ENCODE peak calls at places on chromosomes 2 and 18, in eight cellular contexts. C is kidney, B is cardiac muscle cell, O is PC-9, A is thoracic aorta, J is mammary epithelial cell, E is right cardiac atrium, M is tibial artery. Q is an unnamed sample.

GRCh38 chr2:239954166-239955085 is 70.7 kb downstream of the NDUFA10 start:
- DNase-seq in C (peak), B (no peak), O (no peak), A (no peak), J (no peak), E (no peak), M (no peak), Q (no peak)

GRCh38 chr2:72106978-72107377 is 40.7 kb downstream of the CYP26B1 start:
- DNase-seq in C (no peak), B (no peak), O (no peak), A (no peak), J (no peak), E (no peak), M (peak), Q (no peak)

GRCh38 chr2:240468300-240469238 is 33.1 kb downstream of the GPC1 start:
- DNase-seq in C (peak), B (no peak), O (peak), A (peak), J (no peak), E (peak), M (peak), Q (peak)

GRCh38 chr2:240245706-240246105 is 105.2 kb upstream of the OTOS start:
- DNase-seq in C (peak), B (no peak), O (no peak), A (no peak), J (no peak), E (peak), M (peak), Q (peak)

GRCh38 chr2:228556707-228557106 is 375.2 kb upstream of the SPHKAP start:
- DNase-seq in C (no peak), B (no peak), O (no peak), A (no peak), J (peak), E (no peak), M (no peak), Q (no peak)

GRCh38 chr2:77800410-77800809 is 278.2 kb upstream of the LRRTM4 start:
- DNase-seq in C (no peak), B (no peak), O (no peak), A (no peak), J (no peak), E (no peak), M (no peak), Q (no peak)

GRCh38 chr2:105766300-105766866 is 21.7 kb downstream of the NCK2 start:
- DNase-seq in C (no peak), B (no peak), O (no peak), A (no peak), J (no peak), E (no peak), M (no peak), Q (no peak)

GRCh38 chr2:29309090-29310054 is 194.2 kb downstream of the CLIP4 start:
- DNase-seq in C (no peak), B (peak), O (peak), A (no peak), J (peak), E (no peak), M (no peak), Q (no peak)

GRCh38 chr2:85605406-85606115 is 3.1 kb upstream of the TMEM150A start:
- DNase-seq in C (no peak), B (no peak), O (no peak), A (no peak), J (no peak), E (no peak), M (no peak), Q (no peak)

GRCh38 chr2:143399679-143400078 is 270.5 kb downstream of the ARHGAP15 start:
- DNase-seq in C (no peak), B (no peak), O (no peak), A (no peak), J (peak), E (no peak), M (no peak), Q (no peak)

GRCh38 chr2:206368933-206369569 is 74.3 kb upstream of the ADAM23 start:
- DNase-seq in C (no peak), B (peak), O (no peak), A (no peak), J (no peak), E (no peak), M (no peak), Q (no peak)

GRCh38 chr2:208880171-208880570 is 473.6 kb downstream of the PTH2R start:
- DNase-seq in C (no peak), B (no peak), O (no peak), A (no peak), J (no peak), E (no peak), M (no peak), Q (no peak)

GRCh38 chr18:8754995-8755955 is 49.9 kb downstream of the MTCL1 start:
- DNase-seq in C (no peak), B (no peak), O (no peak), A (no peak), J (peak), E (no peak), M (no peak), Q (peak)

GRCh38 chr2:215423928-215424540 is 11.8 kb downstream of the FN1 start:
- DNase-seq in C (no peak), B (no peak), O (no peak), A (no peak), J (no peak), E (no peak), M (no peak), Q (no peak)

GRCh38 chr2:1846046-1847015 is 102.0 kb upstream of the PXDN start:
- DNase-seq in C (peak), B (no peak), O (no peak), A (no peak), J (no peak), E (no peak), M (peak), Q (no peak)

GRCh38 chr2:109690457-109690821 is 76.3 kb downstream of the SOWAHC start:
- DNase-seq in C (no peak), B (no peak), O (no peak), A (no peak), J (no peak), E (no peak), M (no peak), Q (no peak)

GRCh38 chr2:181790716-181791649 is 100.5 kb upstream of the ITPRID2 start:
- DNase-seq in C (no peak), B (no peak), O (peak), A (no peak), J (peak), E (no peak), M (no peak), Q (no peak)

GRCh38 chr2:168686485-168687191 is 115.8 kb upstream of the NOSTRIN start:
- DNase-seq in C (no peak), B (no peak), O (no peak), A (no peak), J (no peak), E (no peak), M (no peak), Q (no peak)

GRCh38 chr2:212135739-212136138 is 402.9 kb downstream of the ERBB4 start:
- DNase-seq in C (no peak), B (no peak), O (no peak), A (no peak), J (no peak), E (no peak), M (no peak), Q (no peak)

GRCh38 chr2:146624429-146624828 is 1220.4 kb upstream of the ACVR2A start:
- DNase-seq in C (no peak), B (no peak), O (no peak), A (no peak), J (no peak), E (no peak), M (no peak), Q (no peak)

GRCh38 chr2:215554689-215555088 is 118.8 kb upstream of the FN1 start:
- DNase-seq in C (no peak), B (no peak), O (no peak), A (no peak), J (peak), E (no peak), M (no peak), Q (no peak)

GRCh38 chr2:148524519-148524919 is 120.0 kb upstream of the EPC2 start:
- DNase-seq in C (no peak), B (no peak), O (no peak), A (no peak), J (no peak), E (no peak), M (no peak), Q (no peak)

GRCh38 chr18:64165906-64166305 is 17.0 kb upstream of the LINC00305 start:
- DNase-seq in C (no peak), B (peak), O (no peak), A (no peak), J (no peak), E (no peak), M (no peak), Q (no peak)

GRCh38 chr2:98912221-98912851 is 23.7 kb downstream of the CRACDL start:
- DNase-seq in C (peak), B (no peak), O (peak), A (no peak), J (peak), E (peak), M (peak), Q (no peak)

GRCh38 chr2:190477563-190478454 is 56.7 kb downstream of the NEMP2 start:
- DNase-seq in C (no peak), B (no peak), O (no peak), A (no peak), J (no peak), E (no peak), M (no peak), Q (no peak)

GRCh38 chr2:173658946-173659371 is 304.3 kb downstream of the CDCA7 start:
- DNase-seq in C (no peak), B (no peak), O (no peak), A (no peak), J (no peak), E (no peak), M (no peak), Q (no peak)

GRCh38 chr2:24920813-24921441 is 890 bp upstream of the ADCY3 start:
- DNase-seq in C (no peak), B (no peak), O (no peak), A (no peak), J (no peak), E (no peak), M (peak), Q (no peak)

GRCh38 chr2:231928481-231928880 is 2.3 kb upstream of the NPPC start:
- DNase-seq in C (peak), B (peak), O (no peak), A (no peak), J (no peak), E (no peak), M (peak), Q (no peak)

GRCh38 chr18:13810950-13811485 is 12.9 kb upstream of the MC5R start:
- DNase-seq in C (no peak), B (no peak), O (no peak), A (no peak), J (no peak), E (no peak), M (no peak), Q (no peak)

GRCh38 chr18:43571078-43571689 is 293.9 kb upstream of the SYT4 start:
- DNase-seq in C (no peak), B (peak), O (no peak), A (no peak), J (peak), E (no peak), M (no peak), Q (no peak)

DNA sequence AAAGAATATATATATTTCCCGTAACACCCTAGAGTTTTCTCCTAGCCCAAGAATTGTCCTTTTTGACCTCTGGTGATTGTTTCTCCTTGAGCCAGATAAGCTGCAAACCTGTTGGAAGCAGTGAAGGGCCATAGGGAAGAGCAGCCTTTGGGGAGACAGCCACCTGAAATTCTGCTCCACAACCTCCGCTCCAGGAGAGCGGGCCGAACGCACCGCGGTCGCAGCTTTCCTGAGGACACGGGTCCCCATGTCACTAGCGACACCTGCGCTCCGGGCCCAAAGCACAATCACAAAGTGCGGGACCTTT is 620 bp upstream of the DSG2 start:
- DNase-seq in C (no peak), B (no peak), O (no peak), A (no peak), J (peak), E (no peak), M (no peak), Q (peak)
- H3K4me3 ChIP-seq in C (peak), B (peak), O (no peak), A (peak), J (peak), E (peak), M (no peak), Q (peak)

GRCh38 chr2:160387558-160388262 is 105.9 kb downstream of the RBMS1 start:
- DNase-seq in C (peak), B (peak), O (no peak), A (peak), J (peak), E (peak), M (peak), Q (peak)
- H3K27ac ChIP-seq in C (peak), B (peak), O (no peak), A (peak), J (peak), E (peak), M (peak), Q (peak)

GRCh38 chr18:3595282-3596273 is 145.6 kb downstream of the TGIF1 start:
- DNase-seq in C (no peak), B (no peak), O (peak), A (peak), J (peak), E (no peak), M (no peak), Q (no peak)

GRCh38 chr18:3592864-3593263 is 142.9 kb downstream of the TGIF1 start:
- DNase-seq in C (no peak), B (no peak), O (no peak), A (no peak), J (no peak), E (no peak), M (no peak), Q (no peak)

GRCh38 chr18:3593904-3594759 is 144.2 kb downstream of the TGIF1 start:
- DNase-seq in C (peak), B (peak), O (peak), A (peak), J (peak), E (peak), M (peak), Q (no peak)

GRCh38 chr18:3594760-3595241 is 144.8 kb downstream of the TGIF1 start:
- DNase-seq in C (no peak), B (no peak), O (no peak), A (no peak), J (peak), E (peak), M (no peak), Q (no peak)

GRCh38 chr18:3593381-3593903 is 143.5 kb downstream of the TGIF1 start:
- DNase-seq in C (no peak), B (no peak), O (no peak), A (no peak), J (peak), E (peak), M (no peak), Q (no peak)
- H3K4me3 ChIP-seq in C (peak), B (peak), O (peak), A (peak), J (peak), E (peak), M (peak), Q (no peak)

GRCh38 chr18:22314001-22314400 is 103.7 kb downstream of the CTAGE1 start:
- DNase-seq in C (no peak), B (no peak), O (no peak), A (no peak), J (no peak), E (no peak), M (no peak), Q (no peak)
- H3K27ac ChIP-seq in C (no peak), B (no peak), O (no peak), A (no peak), J (no peak), E (no peak), M (no peak), Q (no peak)

GRCh38 chr18:25244170-25244569 is 107.8 kb downstream of the ZNF521 start:
- DNase-seq in C (no peak), B (no peak), O (no peak), A (no peak), J (no peak), E (no peak), M (no peak), Q (no peak)
- H3K4me3 ChIP-seq in C (no peak), B (no peak), O (no peak), A (no peak), J (no peak), E (no peak), M (no peak), Q (no peak)

Q was measured in left lung.